ENCODE peak calls at places on chromosomes 16 and 17, in ten cellular contexts. One of them, this sample, is unnamed.

GRCh38 chr17:40540448-40540847 is 24.8 kb downstream of the CCR7 start:
- DNase-seq in heart left ventricle: no peak
- DNase-seq in psoas muscle: no peak
- DNase-seq in astrocyte of the cerebellum: no peak
- DNase-seq in cardiac muscle cell: no peak
- DNase-seq in foreskin fibroblast: no peak
- DNase-seq in GM12864: no peak
- DNase-seq in AG09309: no peak
- DNase-seq in epithelial cell of esophagus: no peak
- DNase-seq in lower leg skin: no peak
- DNase-seq in this sample: no peak

GRCh38 chr16:87153326-87153725 is 163.9 kb downstream of the C16orf95 start:
- DNase-seq in heart left ventricle: no peak
- DNase-seq in psoas muscle: no peak
- DNase-seq in astrocyte of the cerebellum: no peak
- DNase-seq in cardiac muscle cell: no peak
- DNase-seq in foreskin fibroblast: no peak
- DNase-seq in GM12864: no peak
- DNase-seq in AG09309: no peak
- DNase-seq in epithelial cell of esophagus: no peak
- DNase-seq in lower leg skin: no peak
- DNase-seq in this sample: no peak

GRCh38 chr17:10772425-10773380 is 31.2 kb downstream of the TMEM238L start:
- DNase-seq in heart left ventricle: no peak
- DNase-seq in psoas muscle: no peak
- DNase-seq in astrocyte of the cerebellum: no peak
- DNase-seq in cardiac muscle cell: peak; percentile 4
- DNase-seq in foreskin fibroblast: no peak
- DNase-seq in GM12864: no peak
- DNase-seq in AG09309: no peak
- DNase-seq in epithelial cell of esophagus: no peak
- DNase-seq in lower leg skin: peak; percentile 83
- DNase-seq in this sample: no peak

GRCh38 chr16:84318091-84318975 is 23.7 kb downstream of the WFDC1 start:
- DNase-seq in heart left ventricle: no peak
- DNase-seq in psoas muscle: no peak
- DNase-seq in astrocyte of the cerebellum: no peak
- DNase-seq in cardiac muscle cell: no peak
- DNase-seq in foreskin fibroblast: no peak
- DNase-seq in GM12864: no peak
- DNase-seq in AG09309: no peak
- DNase-seq in epithelial cell of esophagus: no peak
- DNase-seq in lower leg skin: no peak
- DNase-seq in this sample: no peak

GRCh38 chr17:63173903-63174302 is 207.9 kb downstream of the TANC2 start:
- DNase-seq in heart left ventricle: no peak
- DNase-seq in psoas muscle: no peak
- DNase-seq in astrocyte of the cerebellum: no peak
- DNase-seq in cardiac muscle cell: no peak
- DNase-seq in foreskin fibroblast: no peak
- DNase-seq in GM12864: no peak
- DNase-seq in AG09309: no peak
- DNase-seq in epithelial cell of esophagus: peak; percentile 10
- DNase-seq in lower leg skin: no peak
- DNase-seq in this sample: no peak

GRCh38 chr16:695355-696089 is 5.3 kb upstream of the WDR24 start:
- DNase-seq in heart left ventricle: no peak
- DNase-seq in psoas muscle: no peak
- DNase-seq in astrocyte of the cerebellum: no peak
- DNase-seq in cardiac muscle cell: no peak
- DNase-seq in foreskin fibroblast: no peak
- DNase-seq in GM12864: no peak
- DNase-seq in AG09309: no peak
- DNase-seq in epithelial cell of esophagus: peak; percentile 89
- DNase-seq in lower leg skin: peak; percentile 95
- DNase-seq in this sample: no peak

GRCh38 chr16:23679274-23679985 is 741 bp downstream of the PLK1 start:
- DNase-seq in heart left ventricle: no peak
- DNase-seq in psoas muscle: no peak
- DNase-seq in astrocyte of the cerebellum: no peak
- DNase-seq in cardiac muscle cell: peak; percentile 54
- DNase-seq in foreskin fibroblast: peak; percentile 10
- DNase-seq in GM12864: no peak
- DNase-seq in AG09309: no peak
- DNase-seq in epithelial cell of esophagus: peak; percentile 38
- DNase-seq in lower leg skin: peak; percentile 83
- DNase-seq in this sample: no peak

GRCh38 chr16:53041196-53041977 is 11.3 kb downstream of the CHD9NB start:
- DNase-seq in heart left ventricle: peak; percentile 88
- DNase-seq in psoas muscle: peak; percentile 92
- DNase-seq in astrocyte of the cerebellum: no peak
- DNase-seq in cardiac muscle cell: peak; percentile 90
- DNase-seq in foreskin fibroblast: no peak
- DNase-seq in GM12864: no peak
- DNase-seq in AG09309: no peak
- DNase-seq in epithelial cell of esophagus: peak; percentile 93
- DNase-seq in lower leg skin: no peak
- DNase-seq in this sample: no peak

GRCh38 chr17:45719335-45720071 is 64.6 kb upstream of the CRHR1 start:
- DNase-seq in heart left ventricle: no peak
- DNase-seq in psoas muscle: no peak
- DNase-seq in astrocyte of the cerebellum: peak; percentile 16
- DNase-seq in cardiac muscle cell: peak; percentile 76
- DNase-seq in foreskin fibroblast: peak; percentile 64
- DNase-seq in GM12864: no peak
- DNase-seq in AG09309: peak; percentile 84
- DNase-seq in epithelial cell of esophagus: peak; percentile 74
- DNase-seq in lower leg skin: peak; percentile 81
- DNase-seq in this sample: peak; percentile 50
- TF ChIP-seq CTCF in heart left ventricle: peak; percentile 22
- TF ChIP-seq CTCF in psoas muscle: peak; percentile 50
- TF ChIP-seq CTCF in astrocyte of the cerebellum: peak; percentile 58
- TF ChIP-seq CTCF in cardiac muscle cell: peak; percentile 60
- TF ChIP-seq CTCF in foreskin fibroblast: peak; percentile 51
- TF ChIP-seq CTCF in GM12864: peak; percentile 34
- TF ChIP-seq CTCF in AG09309: peak; percentile 66
- TF ChIP-seq CTCF in epithelial cell of esophagus: peak; percentile 60
- TF ChIP-seq CTCF in lower leg skin: no peak
- TF ChIP-seq CTCF in this sample: peak; percentile 55

GRCh38 chr17:81429353-81429774 is 34.1 kb downstream of the BAHCC1 start:
- DNase-seq in heart left ventricle: peak; percentile 83
- DNase-seq in psoas muscle: peak; percentile 84
- DNase-seq in astrocyte of the cerebellum: no peak
- DNase-seq in cardiac muscle cell: peak; percentile 87
- DNase-seq in foreskin fibroblast: peak; percentile 65
- DNase-seq in GM12864: no peak
- DNase-seq in AG09309: no peak
- DNase-seq in epithelial cell of esophagus: peak; percentile 71
- DNase-seq in lower leg skin: peak; percentile 95
- DNase-seq in this sample: no peak

GRCh38 chr17:81428521-81428920 is 33.3 kb downstream of the BAHCC1 start:
- DNase-seq in heart left ventricle: no peak
- DNase-seq in psoas muscle: no peak
- DNase-seq in astrocyte of the cerebellum: no peak
- DNase-seq in cardiac muscle cell: no peak
- DNase-seq in foreskin fibroblast: no peak
- DNase-seq in GM12864: no peak
- DNase-seq in AG09309: no peak
- DNase-seq in epithelial cell of esophagus: no peak
- DNase-seq in lower leg skin: no peak
- DNase-seq in this sample: no peak

GRCh38 chr17:81428945-81429344 is 33.7 kb downstream of the BAHCC1 start:
- DNase-seq in heart left ventricle: no peak
- DNase-seq in psoas muscle: no peak
- DNase-seq in astrocyte of the cerebellum: no peak
- DNase-seq in cardiac muscle cell: no peak
- DNase-seq in foreskin fibroblast: no peak
- DNase-seq in GM12864: no peak
- DNase-seq in AG09309: no peak
- DNase-seq in epithelial cell of esophagus: no peak
- DNase-seq in lower leg skin: no peak
- DNase-seq in this sample: no peak

GRCh38 chr17:81428121-81428515 is 32.9 kb downstream of the BAHCC1 start:
- DNase-seq in heart left ventricle: no peak
- DNase-seq in psoas muscle: peak; percentile 78
- DNase-seq in astrocyte of the cerebellum: no peak
- DNase-seq in cardiac muscle cell: no peak
- DNase-seq in foreskin fibroblast: no peak
- DNase-seq in GM12864: no peak
- DNase-seq in AG09309: no peak
- DNase-seq in epithelial cell of esophagus: peak; percentile 21
- DNase-seq in lower leg skin: no peak
- DNase-seq in this sample: no peak

DNA sequence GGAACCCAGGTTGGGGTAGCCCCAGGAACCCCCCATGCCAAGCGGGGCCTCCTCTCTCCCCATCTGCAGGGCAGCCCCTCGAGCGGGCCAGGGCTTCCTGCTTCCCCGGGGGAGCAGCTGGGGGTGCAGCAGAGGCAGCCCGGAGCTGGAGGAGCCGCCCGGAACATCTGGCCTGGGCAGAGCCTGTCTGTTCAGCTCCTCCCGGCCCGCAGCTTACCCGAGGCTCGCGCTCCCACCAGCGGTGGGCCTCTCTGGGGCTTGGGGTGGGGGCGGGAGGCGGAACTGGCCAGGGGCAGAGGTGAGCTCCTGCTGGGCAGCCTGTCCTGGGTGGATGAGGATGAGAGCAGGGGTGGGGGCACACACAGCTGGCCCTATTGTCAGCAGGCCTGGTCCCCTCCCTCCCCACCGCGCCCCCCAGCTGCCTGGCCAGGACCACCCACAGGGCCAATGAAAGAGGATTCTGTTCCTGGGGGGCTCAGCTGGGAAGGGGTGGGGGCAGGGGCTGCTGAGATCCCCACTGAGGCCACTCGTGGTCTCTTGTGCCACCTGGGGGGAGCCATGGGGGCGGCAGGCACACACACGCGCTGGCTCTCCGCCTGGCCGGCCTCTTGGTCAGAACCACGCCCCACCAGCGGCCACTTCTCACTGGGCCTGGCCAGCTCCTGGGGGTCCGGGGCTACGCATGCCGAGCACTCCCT is 34.7 kb downstream of the BAHCC1 start:
- DNase-seq in heart left ventricle: no peak
- DNase-seq in psoas muscle: peak; percentile 76
- DNase-seq in astrocyte of the cerebellum: no peak
- DNase-seq in cardiac muscle cell: peak; percentile 70
- DNase-seq in foreskin fibroblast: no peak
- DNase-seq in GM12864: no peak
- DNase-seq in AG09309: no peak
- DNase-seq in epithelial cell of esophagus: peak; percentile 24
- DNase-seq in lower leg skin: no peak
- DNase-seq in this sample: no peak
- H3K4me3 ChIP-seq in heart left ventricle: no peak overlapping the region
- H3K4me3 ChIP-seq in psoas muscle: peak overlapping the region; percentile 44
- H3K4me3 ChIP-seq in astrocyte of the cerebellum: no peak overlapping the region
- H3K4me3 ChIP-seq in cardiac muscle cell: no peak overlapping the region
- H3K4me3 ChIP-seq in foreskin fibroblast: no peak overlapping the region
- H3K4me3 ChIP-seq in GM12864: no peak overlapping the region
- H3K4me3 ChIP-seq in AG09309: no peak overlapping the region
- H3K4me3 ChIP-seq in epithelial cell of esophagus: no peak overlapping the region
- H3K4me3 ChIP-seq in lower leg skin: no peak overlapping the region
- H3K4me3 ChIP-seq in this sample: no peak overlapping the region

GRCh38 chr16:11101283-11101682 is 154.7 kb downstream of the SOCS1 start:
- DNase-seq in heart left ventricle: no peak
- DNase-seq in psoas muscle: no peak
- DNase-seq in astrocyte of the cerebellum: no peak
- DNase-seq in cardiac muscle cell: no peak
- DNase-seq in foreskin fibroblast: no peak
- DNase-seq in GM12864: no peak
- DNase-seq in AG09309: no peak
- DNase-seq in epithelial cell of esophagus: no peak
- DNase-seq in lower leg skin: no peak
- DNase-seq in this sample: no peak

GRCh38 chr16:11102523-11102898 is 153.5 kb downstream of the SOCS1 start:
- DNase-seq in heart left ventricle: no peak
- DNase-seq in psoas muscle: no peak
- DNase-seq in astrocyte of the cerebellum: no peak
- DNase-seq in cardiac muscle cell: no peak
- DNase-seq in foreskin fibroblast: no peak
- DNase-seq in GM12864: no peak
- DNase-seq in AG09309: no peak
- DNase-seq in epithelial cell of esophagus: no peak
- DNase-seq in lower leg skin: no peak
- DNase-seq in this sample: no peak

GRCh38 chr16:11099672-11100195 is 155.4 kb downstream of the CLEC16A start:
- DNase-seq in heart left ventricle: no peak
- DNase-seq in psoas muscle: no peak
- DNase-seq in astrocyte of the cerebellum: no peak
- DNase-seq in cardiac muscle cell: no peak
- DNase-seq in foreskin fibroblast: no peak
- DNase-seq in GM12864: no peak
- DNase-seq in AG09309: no peak
- DNase-seq in epithelial cell of esophagus: no peak
- DNase-seq in lower leg skin: no peak
- DNase-seq in this sample: no peak

GRCh38 chr16:11100239-11100750 is 155.7 kb downstream of the SOCS1 start:
- DNase-seq in heart left ventricle: peak; percentile 69
- DNase-seq in psoas muscle: peak; percentile 75
- DNase-seq in astrocyte of the cerebellum: peak; percentile 98
- DNase-seq in cardiac muscle cell: peak; percentile 95
- DNase-seq in foreskin fibroblast: peak; percentile 91
- DNase-seq in GM12864: no peak
- DNase-seq in AG09309: peak; percentile 91
- DNase-seq in epithelial cell of esophagus: no peak
- DNase-seq in lower leg skin: no peak
- DNase-seq in this sample: no peak

GRCh38 chr16:11101695-11102522 is 154.1 kb downstream of the SOCS1 start:
- DNase-seq in heart left ventricle: no peak
- DNase-seq in psoas muscle: no peak
- DNase-seq in astrocyte of the cerebellum: no peak
- DNase-seq in cardiac muscle cell: peak; percentile 87
- DNase-seq in foreskin fibroblast: no peak
- DNase-seq in GM12864: no peak
- DNase-seq in AG09309: no peak
- DNase-seq in epithelial cell of esophagus: no peak
- DNase-seq in lower leg skin: no peak
- DNase-seq in this sample: no peak
- TF ChIP-seq CTCF in heart left ventricle: peak; percentile 12
- TF ChIP-seq CTCF in psoas muscle: peak; percentile 12
- TF ChIP-seq CTCF in astrocyte of the cerebellum: peak; percentile 12
- TF ChIP-seq CTCF in cardiac muscle cell: peak; percentile 35
- TF ChIP-seq CTCF in foreskin fibroblast: no peak
- TF ChIP-seq CTCF in GM12864: no peak
- TF ChIP-seq CTCF in AG09309: no peak
- TF ChIP-seq CTCF in epithelial cell of esophagus: no peak
- TF ChIP-seq CTCF in lower leg skin: no peak
- TF ChIP-seq CTCF in this sample: no peak

DNA sequence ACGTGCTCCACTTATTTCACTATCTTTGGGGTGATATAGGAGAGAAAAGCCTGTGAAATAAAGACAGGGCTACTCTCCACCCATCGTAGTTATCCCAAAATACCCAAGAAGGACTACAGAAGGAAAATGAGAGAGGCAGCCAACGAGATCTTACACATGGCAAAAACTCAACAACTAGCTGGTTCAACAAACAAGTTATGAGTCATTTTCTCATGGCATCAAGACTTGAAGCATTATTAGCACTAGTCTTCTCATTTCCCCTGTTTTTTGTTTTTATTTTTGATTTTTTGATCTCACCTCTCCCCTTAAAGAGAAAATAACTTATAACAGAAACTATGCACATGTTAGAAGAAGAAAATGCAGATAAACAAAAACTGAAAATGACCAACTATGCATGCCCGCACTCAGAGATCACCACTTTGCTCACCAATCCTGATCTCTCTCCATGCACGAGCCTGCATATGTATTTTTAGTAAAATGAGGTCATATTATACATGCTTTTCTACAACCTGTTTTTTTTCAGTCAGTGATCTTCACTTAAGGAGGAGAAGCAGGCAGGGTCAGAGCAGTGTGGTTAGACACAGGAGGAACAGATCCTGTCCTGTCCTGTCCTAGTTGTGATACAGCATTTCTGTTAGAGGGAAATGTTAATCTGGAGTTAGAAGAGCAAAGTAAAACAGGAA is 22.8 kb downstream of the FAM117A start:
- DNase-seq in heart left ventricle: no peak
- DNase-seq in psoas muscle: no peak
- DNase-seq in astrocyte of the cerebellum: no peak
- DNase-seq in cardiac muscle cell: peak; percentile 36
- DNase-seq in foreskin fibroblast: no peak
- DNase-seq in GM12864: no peak
- DNase-seq in AG09309: no peak
- DNase-seq in epithelial cell of esophagus: peak; percentile 67
- DNase-seq in lower leg skin: no peak
- DNase-seq in this sample: no peak
- H3K4me3 ChIP-seq in heart left ventricle: no peak overlapping the region
- H3K4me3 ChIP-seq in psoas muscle: no peak overlapping the region
- H3K4me3 ChIP-seq in astrocyte of the cerebellum: no peak overlapping the region
- H3K4me3 ChIP-seq in cardiac muscle cell: no peak overlapping the region
- H3K4me3 ChIP-seq in foreskin fibroblast: no peak overlapping the region
- H3K4me3 ChIP-seq in GM12864: peak overlapping the region; percentile 21
- H3K4me3 ChIP-seq in AG09309: no peak overlapping the region
- H3K4me3 ChIP-seq in epithelial cell of esophagus: no peak overlapping the region
- H3K4me3 ChIP-seq in lower leg skin: no peak overlapping the region
- H3K4me3 ChIP-seq in this sample: no peak overlapping the region

This sample was measured in AG04449.